ENCODE peak calls at places on chromosomes 3 and 15, in five cellular contexts. A is A549, S is OCI-LY7, P is body of pancreas, T is K562. Y is an unnamed sample. For H3K4me1, the result is how much of the 10 kb centered on the place peaks cover.

GRCh38 chr3:56254835-56255234 is 213.4 kb downstream of the ERC2 start:
- DNase-seq in A (no peak), S (peak), P (no peak), T (no peak), Y (no peak)

GRCh38 chr3:196517919-196518318 is 2.8 kb upstream of the SMCO1 start:
- DNase-seq in P (peak), T (peak), A (no peak), S (no peak), Y (no peak)

GRCh38 chr15:61974118-61974517 is 86.1 kb downstream of the VPS13C start:
- DNase-seq in P (no peak), A (no peak), S (no peak), T (no peak), Y (no peak)

GRCh38 chr3:23240386-23240785 is 37.3 kb downstream of the UBE2E2 start:
- DNase-seq in T (no peak), S (no peak), P (no peak), A (no peak), Y (no peak)

GRCh38 chr15:52360229-52361203 is 64.9 kb upstream of the MYO5C start:
- DNase-seq in A (no peak), P (no peak), S (no peak), T (no peak), Y (no peak)

GRCh38 chr3:49779378-49780079 is 6.8 kb downstream of the IP6K1 start:
- DNase-seq in T (no peak), A (no peak), S (no peak), P (no peak), Y (no peak)

GRCh38 chr3:12663311-12663935 is 494 bp downstream of the RAF1 start:
- DNase-seq in P (peak), S (peak), A (peak), T (no peak), Y (peak)

GRCh38 chr15:63501256-63502089 is 2.9 kb upstream of the USP3 start:
- DNase-seq in A (peak), S (peak), P (peak), T (no peak), Y (peak)

GRCh38 chr3:178263236-178263916 is 272.9 kb upstream of the KCNMB2 start:
- DNase-seq in S (no peak), T (peak), P (no peak), A (no peak), Y (no peak)

GRCh38 chr15:31318429-31318828 is 8.2 kb upstream of the KLF13 start:
- DNase-seq in A (no peak), T (no peak), S (no peak), P (no peak), Y (no peak)

GRCh38 chr15:52011711-52012144 is 7.3 kb upstream of the MAPK6 start:
- DNase-seq in S (no peak), A (no peak), P (no peak), T (no peak), Y (no peak)

GRCh38 chr3:185572183-185572582 is 13.9 kb upstream of the SENP2 start:
- DNase-seq in P (no peak), S (no peak), T (peak), A (no peak), Y (no peak)

GRCh38 chr3:111636506-111636905 is 41.4 kb upstream of the ZBED2 start:
- DNase-seq in T (no peak), S (no peak), P (no peak), A (no peak), Y (no peak)

GRCh38 chr3:108001457-108001856 is 89.4 kb downstream of the CD47 start:
- DNase-seq in S (no peak), A (peak), P (no peak), T (no peak), Y (no peak)

GRCh38 chr3:53137835-53138446 is 7.7 kb upstream of the RFT1 start:
- DNase-seq in P (no peak), A (peak), S (peak), T (no peak), Y (no peak)

GRCh38 chr3:188212308-188212969 is 58.5 kb downstream of the LPP start:
- DNase-seq in A (peak), S (no peak), P (no peak), T (no peak), Y (no peak)

GRCh38 chr3:73451276-73451973 is 173.3 kb downstream of the PDZRN3 start:
- DNase-seq in A (no peak), T (no peak), P (no peak), S (peak), Y (no peak)

GRCh38 chr15:47688573-47689086 is 28.7 kb upstream of the SEMA6D start:
- DNase-seq in A (no peak), P (no peak), T (no peak), S (no peak), Y (no peak)

GRCh38 chr15:52336530-52336929 is 40.9 kb upstream of the MYO5C start:
- DNase-seq in A (peak), T (peak), S (peak), P (peak), Y (no peak)

GRCh38 chr15:62464705-62465104 is 299.6 kb upstream of the C2CD4B start:
- DNase-seq in T (no peak), P (no peak), A (no peak), S (no peak), Y (no peak)

GRCh38 chr3:56467108-56467507 is 1.2 kb downstream of the ERC2 start:
- DNase-seq in A (peak), T (peak), S (no peak), P (peak), Y (peak)

GRCh38 chr3:73786346-73786807 is 161.6 kb upstream of the PDZRN3 start:
- DNase-seq in T (no peak), P (no peak), A (no peak), S (no peak), Y (no peak)

GRCh38 chr3:65855370-65856100 is 183.2 kb downstream of the MAGI1 start:
- DNase-seq in A (no peak), P (no peak), T (no peak), S (no peak), Y (no peak)

GRCh38 chr3:19898725-19899124 is 35.3 kb downstream of the EFHB start:
- DNase-seq in A (no peak), S (no peak), T (no peak), P (no peak), Y (no peak)

GRCh38 chr3:185397676-185398075 is 34.7 kb downstream of the MAP3K13 start:
- DNase-seq in S (no peak), A (no peak), T (no peak), P (no peak), Y (no peak)

GRCh38 chr3:194984026-194984425 is 286.9 kb downstream of the XXYLT1 start:
- DNase-seq in T (no peak), P (no peak), S (no peak), A (no peak), Y (no peak)

GRCh38 chr3:142735462-142735861 is 11.6 kb downstream of the TRPC1 start:
- DNase-seq in A (no peak), T (no peak), P (no peak), S (no peak), Y (no peak)

GRCh38 chr3:149009732-149010131 is 18.4 kb downstream of the GYG1 start:
- DNase-seq in T (no peak), P (no peak), A (no peak), S (no peak), Y (no peak)

GRCh38 chr15:98651581-98652220 is 3.4 kb downstream of the IGF1R start:
- DNase-seq in A (peak), S (no peak), T (no peak), P (no peak), Y (peak)

GRCh38 chr3:9808345-9809037 is 1.6 kb upstream of the TTLL3 start:
- DNase-seq in P (peak), S (peak), A (peak), T (peak), Y (no peak)

GRCh38 chr3:157594413-157594812 is 91.2 kb upstream of the VEPH1 start:
- DNase-seq in T (no peak), A (no peak), S (no peak), P (no peak), Y (no peak)

GRCh38 chr15:69164807-69165636 is 4.6 kb downstream of the GLCE start:
- DNase-seq in T (peak), S (no peak), P (no peak), A (no peak), Y (no peak)

GRCh38 chr15:88865498-88866099 is 29.7 kb downstream of the HAPLN3 start:
- DNase-seq in A (no peak), S (no peak), T (peak), P (no peak), Y (no peak)

GRCh38 chr15:70271422-70272088 is 173.8 kb upstream of the TLE3 start:
- DNase-seq in P (no peak), T (peak), S (no peak), A (peak), Y (peak)

GRCh38 chr3:177679568-177680441 is 482.5 kb upstream of the TBL1XR1 start:
- DNase-seq in A (no peak), T (peak), P (no peak), S (no peak), Y (no peak)

GRCh38 chr3:156516951-156517350 is 38.0 kb downstream of the SSR3 start:
- DNase-seq in A (no peak), T (no peak), P (no peak), S (no peak), Y (no peak)

GRCh38 chr3:178966299-178967183 is 105.1 kb downstream of the ZMAT3 start:
- DNase-seq in A (peak), P (peak), S (peak), T (peak), Y (peak)

GRCh38 chr3:190988102-190988501 is 125.6 kb upstream of the GMNC start:
- DNase-seq in P (no peak), A (no peak), S (no peak), T (no peak), Y (no peak)
- TF ChIP-seq CTCF in P (no peak), A (no peak), S (no peak), T (no peak), Y (no peak)

GRCh38 chr15:65782096-65782495 is 10.0 kb downstream of the DENND4A start:
- DNase-seq in S (no peak), P (no peak), T (no peak), A (no peak), Y (no peak)

GRCh38 chr15:65772909-65773308 is 19.2 kb downstream of the DENND4A start:
- DNase-seq in P (no peak), S (no peak), A (no peak), T (no peak), Y (no peak)

GRCh38 chr15:65777053-65777452 is 15.0 kb downstream of the DENND4A start:
- DNase-seq in T (no peak), P (no peak), S (peak), A (no peak), Y (no peak)

GRCh38 chr15:65773386-65774111 is 18.5 kb downstream of the DENND4A start:
- DNase-seq in P (no peak), A (no peak), S (peak), T (no peak), Y (no peak)

GRCh38 chr15:65778269-65778668 is 13.8 kb downstream of the DENND4A start:
- DNase-seq in P (no peak), S (no peak), T (peak), A (no peak), Y (no peak)
- H3K4me1 ChIP-seq in P (under half), S (half or more), T (under half), A (under half), Y (under half)

DNA sequence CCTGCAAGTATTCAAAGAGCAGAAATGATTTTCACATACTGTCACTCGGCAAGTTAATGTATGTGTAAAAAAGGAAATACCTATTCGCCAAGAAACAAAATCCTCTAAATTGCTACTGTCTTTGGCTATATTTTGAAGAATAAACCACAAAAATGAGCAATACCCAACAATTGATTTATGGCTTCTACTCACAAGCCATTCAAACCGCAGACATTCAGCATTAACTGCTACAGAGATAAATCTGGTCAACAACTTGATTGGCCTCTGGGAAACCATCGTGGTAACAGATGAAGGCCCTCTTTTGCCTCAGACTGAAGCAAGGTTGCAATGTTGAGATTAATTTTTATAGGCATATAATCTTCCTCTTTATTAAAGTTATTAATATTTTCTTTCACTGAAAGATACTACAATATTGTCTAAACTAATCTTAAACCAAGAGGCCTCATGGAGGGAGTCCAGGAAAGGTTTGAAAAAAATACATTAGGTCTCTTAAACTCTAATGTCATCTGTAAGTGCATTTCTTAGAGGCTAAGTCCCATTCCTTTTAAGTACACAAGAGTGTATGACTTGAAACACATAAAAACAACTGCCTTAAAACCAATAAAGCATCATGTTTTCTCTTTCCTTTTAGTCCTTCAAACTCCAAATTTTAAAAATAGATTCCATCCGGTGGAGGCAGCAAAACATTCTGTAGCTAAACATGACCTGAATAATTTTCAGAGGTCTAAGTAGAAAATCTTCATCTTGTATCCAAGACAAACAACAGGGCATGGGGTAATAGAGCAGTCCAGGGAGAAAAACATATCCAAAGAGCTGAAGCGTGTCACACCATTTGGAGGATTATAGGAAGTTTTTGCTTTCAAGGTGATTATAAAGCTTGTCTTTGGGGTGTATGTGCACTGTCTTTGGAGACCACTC is 162.4 kb upstream of the TGFBR2 start:
- DNase-seq in A (no peak), P (no peak), S (no peak), T (no peak), Y (no peak)
- TF ChIP-seq CTCF in A (no peak), P (no peak), S (no peak), T (no peak), Y (no peak)

DNA sequence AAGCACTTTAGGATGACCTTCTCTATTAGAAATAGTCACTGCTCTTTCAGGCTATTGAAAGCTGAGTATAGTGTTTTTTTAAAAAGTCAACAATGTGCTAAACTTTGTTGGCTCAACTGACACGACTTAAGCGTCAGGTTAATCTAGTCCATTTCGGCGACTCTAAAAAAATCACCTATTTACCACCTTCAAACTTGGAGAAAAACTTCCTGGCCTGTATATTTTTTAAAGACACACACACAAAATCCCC is 517.8 kb downstream of the FOXP1 start:
- DNase-seq in S (no peak), T (no peak), A (no peak), P (no peak), Y (no peak)
- H3K4me1 ChIP-seq in S (half or more), T (under half), A (half or more), P (half or more), Y (under half)

GRCh38 chr15:42732095-42732827 is 4.7 kb downstream of the CDAN1 start:
- DNase-seq in A (no peak), P (no peak), S (no peak), T (no peak), Y (no peak)
- TF ChIP-seq CTCF in A (no peak), P (no peak), S (no peak), T (no peak), Y (no peak)

GRCh38 chr3:44982817-44983216 is 6.8 kb downstream of the EXOSC7 start:
- DNase-seq in T (no peak), P (no peak), S (no peak), A (no peak), Y (no peak)

GRCh38 chr3:44983413-44984040 is 7.5 kb downstream of the EXOSC7 start:
- DNase-seq in T (no peak), P (no peak), S (no peak), A (no peak), Y (no peak)

GRCh38 chr3:44984335-44984734 is 8.3 kb downstream of the EXOSC7 start:
- DNase-seq in S (no peak), T (no peak), A (no peak), P (no peak), Y (no peak)

GRCh38 chr3:44981751-44982150 is 5.7 kb downstream of the EXOSC7 start:
- DNase-seq in A (no peak), P (no peak), S (no peak), T (peak), Y (no peak)

DNA sequence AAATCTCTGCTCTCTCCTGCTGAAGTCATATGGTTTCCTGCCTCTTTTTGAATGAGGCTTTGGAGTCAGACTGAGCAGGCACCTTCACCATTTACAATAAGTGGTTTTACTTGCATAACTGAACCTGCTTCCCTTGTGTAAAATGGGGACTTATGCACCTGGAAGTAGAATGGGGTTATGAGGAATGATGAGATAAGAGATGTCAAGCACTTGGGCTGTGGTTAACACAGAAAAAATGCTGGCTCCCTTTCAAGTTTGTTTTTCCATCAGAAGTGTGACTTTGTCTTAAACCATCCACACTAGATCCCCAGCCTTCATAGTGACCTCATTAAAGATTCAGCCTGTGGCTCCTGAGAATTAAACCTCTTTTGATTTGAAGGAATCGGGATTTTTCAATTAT is 5.2 kb downstream of the EXOSC7 start:
- DNase-seq in S (no peak), A (no peak), P (no peak), T (no peak), Y (no peak)
- H3K4me1 ChIP-seq in S (under half), A (under half), P (under half), T (under half), Y (under half)